ENCODE peak calls at places on chromosomes 12 and 14, in nine cellular contexts. C, W, Y, E, U, T, N, J and L are unnamed samples.

GRCh38 chr14:90388437-90388836 is 8.4 kb upstream of the CALM1 start:
- DNase-seq in Y (peak), U (no peak), N (peak), E (peak), T (peak), W (no peak), J (peak), C (no peak), L (peak)

GRCh38 chr12:92089559-92089958 is 56.1 kb downstream of the BTG1 start:
- DNase-seq in T (no peak), U (no peak), N (peak), J (no peak), Y (peak), W (no peak), C (no peak), E (no peak), L (no peak)

GRCh38 chr12:122250536-122250935 is 15.8 kb downstream of the VPS33A start:
- DNase-seq in T (no peak), N (no peak), W (no peak), Y (no peak), J (no peak), C (no peak), E (no peak), U (no peak), L (no peak)

GRCh38 chr14:56514663-56515371 is 64.8 kb upstream of the TMEM260 start:
- DNase-seq in T (no peak), N (peak), J (peak), C (no peak), Y (peak), E (no peak), U (no peak), W (no peak), L (peak)

GRCh38 chr12:79935624-79936040 is 735 bp upstream of the PPP1R12A start:
- DNase-seq in C (no peak), N (peak), E (no peak), J (peak), Y (peak), U (no peak), T (no peak), W (peak), L (no peak)

GRCh38 chr14:100617715-100618693 is 30.8 kb upstream of the BEGAIN start:
- DNase-seq in N (peak), Y (peak), E (no peak), J (peak), W (no peak), C (peak), T (no peak), U (no peak), L (peak)

GRCh38 chr12:42446761-42447160 is 120.8 kb downstream of the PPHLN1 start:
- DNase-seq in J (peak), T (no peak), N (no peak), U (no peak), E (no peak), Y (no peak), C (no peak), W (no peak), L (no peak)

GRCh38 chr12:106227641-106228319 is 20.0 kb downstream of the CKAP4 start:
- DNase-seq in Y (peak), W (no peak), C (no peak), N (no peak), T (peak), U (no peak), E (no peak), J (peak), L (peak)

GRCh38 chr12:5173511-5174011 is 129.9 kb downstream of the KCNA5 start:
- DNase-seq in W (no peak), C (peak), N (no peak), J (no peak), Y (no peak), E (no peak), T (no peak), U (no peak), L (no peak)

GRCh38 chr14:79328863-79329262 is 882.4 kb downstream of the DIO2 start:
- DNase-seq in Y (peak), J (no peak), U (no peak), T (no peak), W (no peak), C (no peak), N (peak), E (no peak), L (no peak)

GRCh38 chr12:55470088-55470830 is at the start of gene OR6C70:
- DNase-seq in J (no peak), C (no peak), Y (no peak), E (no peak), N (no peak), W (no peak), T (no peak), U (no peak), L (no peak)

GRCh38 chr12:14614704-14615121 is 47.0 kb upstream of the PLBD1 start:
- DNase-seq in U (peak), T (no peak), E (no peak), N (no peak), J (no peak), Y (no peak), C (no peak), W (peak), L (no peak)

GRCh38 chr12:104358353-104359003 is 54.9 kb downstream of the EID3 start:
- DNase-seq in W (peak), J (peak), Y (peak), E (no peak), T (peak), N (peak), C (peak), U (peak), L (peak)

GRCh38 chr12:34219046-34219770 is 196.9 kb downstream of the ALG10 start:
- DNase-seq in N (no peak), E (no peak), U (no peak), C (no peak), J (no peak), Y (peak), W (peak), T (no peak), L (no peak)
- H3K4me3 ChIP-seq in N (no peak), E (peak), U (peak), C (peak), J (no peak), Y (no peak), W (no peak), T (peak), L (no peak)

DNA sequence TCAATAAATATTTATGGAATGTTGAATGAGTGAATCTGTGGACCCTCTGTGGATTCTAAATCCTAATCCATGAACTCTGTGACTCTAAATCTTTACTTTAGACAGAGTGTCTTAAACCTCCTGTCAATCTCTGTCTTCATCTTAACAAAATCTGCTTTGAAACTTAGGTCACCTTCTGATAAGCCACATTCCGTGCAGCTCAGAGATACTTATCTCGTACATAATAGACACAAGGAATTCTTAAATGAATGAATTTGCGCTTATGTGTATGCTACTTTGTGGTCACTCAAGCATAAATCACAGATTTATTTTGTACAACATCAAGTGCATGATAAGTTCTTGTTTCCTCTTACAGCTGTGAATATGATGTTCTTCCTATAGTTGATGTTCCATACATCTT is 2.2 kb upstream of the KRAS start:
- DNase-seq in J (no peak), Y (no peak), U (no peak), W (no peak), T (no peak), C (no peak), E (no peak), N (no peak), L (no peak)
- TF ChIP-seq CTCF in J (no peak), Y (no peak), U (no peak), W (no peak), T (no peak), C (no peak), E (no peak), N (no peak), L (no peak)

DNA sequence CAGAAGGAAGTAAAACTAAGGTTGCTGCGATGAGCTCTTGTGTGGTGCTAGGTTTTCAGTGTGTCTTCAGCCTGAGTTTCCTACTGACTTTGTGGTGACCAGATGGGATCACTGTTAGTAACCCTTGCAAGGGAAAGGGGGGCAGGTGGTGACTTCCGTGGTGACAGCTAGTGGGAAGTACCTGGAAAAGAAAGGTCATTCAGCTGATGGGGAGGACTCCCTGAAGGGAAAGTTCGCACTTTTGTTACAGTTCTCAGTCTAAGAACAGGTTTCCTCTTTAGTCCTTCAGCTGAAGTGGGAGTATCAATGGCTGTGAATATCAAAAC is 2.1 kb downstream of the ATP6V0A2 start:
- DNase-seq in N (no peak), J (no peak), W (no peak), Y (no peak), E (no peak), U (no peak), C (no peak), T (no peak), L (no peak)
- H3K4me3 ChIP-seq in N (no peak), J (no peak), W (peak), Y (no peak), E (no peak), U (peak), C (no peak), T (peak), L (no peak)

GRCh38 chr12:22821985-22822384 is 197.0 kb downstream of the ETNK1 start:
- DNase-seq in N (peak), W (no peak), T (no peak), U (no peak), Y (no peak), C (no peak), J (no peak), E (no peak), L (peak)
- TF ChIP-seq CTCF in N (no peak), W (no peak), T (no peak), U (no peak), Y (no peak), C (no peak), J (no peak), E (no peak), L (no peak)

DNA sequence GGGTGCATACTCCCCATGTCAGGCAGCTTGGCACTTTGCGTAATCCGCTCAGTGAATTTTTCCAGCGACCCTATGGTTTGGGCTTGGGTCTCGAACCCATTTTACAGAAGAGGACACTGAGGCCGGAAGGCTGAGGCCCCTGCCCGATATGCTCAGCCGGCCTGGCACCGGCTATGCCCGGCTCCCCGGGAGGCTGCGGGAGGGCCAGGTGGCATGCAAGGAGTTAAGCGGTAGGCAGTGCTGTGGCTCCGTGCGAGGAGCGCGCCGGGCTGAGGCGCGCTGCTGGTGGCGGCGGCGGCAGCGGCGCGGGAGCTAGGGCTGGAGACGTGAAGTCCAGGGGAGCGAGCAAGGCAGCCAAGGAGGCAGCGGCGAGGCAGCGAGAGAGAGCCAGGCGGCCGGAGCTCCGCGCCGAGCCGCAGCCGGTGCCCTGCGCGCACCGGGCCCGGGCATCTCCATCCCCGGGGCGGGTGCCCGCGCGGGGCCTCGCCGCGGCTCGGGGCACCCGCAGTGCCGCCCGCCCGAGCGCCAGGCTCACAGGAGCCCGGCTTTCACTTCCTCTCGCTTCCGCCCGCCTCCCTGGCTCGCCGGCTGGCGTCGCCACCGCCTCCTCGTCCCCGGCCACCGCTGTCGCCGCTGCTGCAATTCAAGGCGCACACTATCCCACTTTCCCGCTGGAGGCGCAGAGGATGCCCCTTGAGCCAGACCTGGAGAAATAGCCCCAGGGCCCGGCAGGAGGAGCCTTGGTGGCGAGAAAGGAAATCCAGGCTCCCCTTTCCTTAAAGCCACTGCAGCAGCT is at the start of gene WSCD2:
- DNase-seq in W (no peak), C (peak), T (peak), Y (no peak), E (no peak), U (peak), J (peak), N (peak), L (no peak)
- H3K4me3 ChIP-seq in W (peak), C (peak), T (peak), Y (no peak), E (peak), U (peak), J (no peak), N (no peak), L (peak)

DNA sequence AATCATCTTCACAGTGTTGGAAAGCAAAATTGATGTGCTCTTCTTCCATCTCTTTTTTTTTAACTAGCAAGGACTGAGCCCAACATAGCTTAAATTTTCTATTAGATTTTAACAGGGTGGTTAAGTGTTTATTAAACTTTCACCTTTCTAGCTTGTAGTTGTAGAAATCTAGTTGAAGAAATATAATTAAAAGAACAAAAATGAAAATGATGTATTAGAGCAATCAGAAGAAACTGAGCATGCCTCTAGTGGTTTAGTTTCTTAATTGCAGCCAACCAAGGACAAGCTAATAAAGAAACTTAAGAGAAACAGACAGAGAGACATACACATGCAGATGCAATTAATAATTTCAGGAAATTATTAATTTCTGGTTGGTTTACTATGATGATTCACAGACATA is 673.0 kb upstream of the LMO3 start:
- DNase-seq in U (no peak), T (no peak), C (no peak), J (no peak), N (no peak), Y (no peak), E (peak), W (no peak), L (no peak)
- TF ChIP-seq CTCF in U (peak), T (peak), C (no peak), J (no peak), N (no peak), Y (no peak), E (peak), W (peak), L (no peak)

GRCh38 chr14:103897075-103897947 is 30.9 kb upstream of the TDRD9 start:
- DNase-seq in E (no peak), Y (no peak), C (peak), T (peak), N (no peak), U (no peak), W (no peak), J (no peak), L (no peak)
- H3K4me3 ChIP-seq in E (no peak), Y (no peak), C (no peak), T (no peak), N (no peak), U (no peak), W (no peak), J (no peak), L (no peak)

GRCh38 chr14:53517276-53517960 is 364.3 kb upstream of the DDHD1 start:
- DNase-seq in W (no peak), E (no peak), Y (no peak), U (no peak), N (peak), T (no peak), J (no peak), C (no peak), L (peak)

GRCh38 chr14:53519137-53519536 is 366.0 kb upstream of the DDHD1 start:
- DNase-seq in Y (no peak), C (no peak), U (no peak), N (peak), T (no peak), W (no peak), J (no peak), E (no peak), L (peak)

GRCh38 chr14:53523226-53523625 is 370.1 kb upstream of the DDHD1 start:
- DNase-seq in E (no peak), Y (no peak), U (no peak), N (no peak), J (no peak), C (no peak), W (no peak), T (no peak), L (no peak)

GRCh38 chr14:53516261-53516774 is 363.2 kb upstream of the DDHD1 start:
- DNase-seq in N (peak), E (no peak), T (no peak), U (no peak), Y (peak), C (no peak), J (peak), W (no peak), L (peak)

DNA sequence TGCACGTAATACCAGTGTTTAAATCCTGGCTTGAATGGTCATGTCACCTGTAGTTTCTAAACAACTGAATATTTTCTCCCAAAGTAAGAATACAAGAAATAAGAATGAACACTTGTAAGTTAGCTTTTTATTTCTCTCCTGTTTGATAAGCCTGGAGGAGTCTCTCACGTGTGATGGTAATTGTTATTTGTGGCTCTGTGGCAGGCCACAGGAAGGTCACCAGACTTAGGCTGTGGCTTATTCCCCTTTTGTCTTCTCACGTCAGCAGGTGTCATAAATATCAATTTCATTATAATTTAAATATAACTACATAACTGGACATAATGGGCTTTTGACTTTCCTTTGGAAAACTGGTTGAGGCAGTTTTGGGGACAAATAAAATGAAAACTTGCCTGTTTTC is 367.4 kb upstream of the DDHD1 start:
- DNase-seq in T (no peak), Y (no peak), E (no peak), N (no peak), J (no peak), C (no peak), W (no peak), U (no peak), L (no peak)
- TF ChIP-seq CTCF in T (no peak), Y (no peak), E (no peak), N (no peak), J (no peak), C (no peak), W (no peak), U (no peak), L (no peak)

DNA sequence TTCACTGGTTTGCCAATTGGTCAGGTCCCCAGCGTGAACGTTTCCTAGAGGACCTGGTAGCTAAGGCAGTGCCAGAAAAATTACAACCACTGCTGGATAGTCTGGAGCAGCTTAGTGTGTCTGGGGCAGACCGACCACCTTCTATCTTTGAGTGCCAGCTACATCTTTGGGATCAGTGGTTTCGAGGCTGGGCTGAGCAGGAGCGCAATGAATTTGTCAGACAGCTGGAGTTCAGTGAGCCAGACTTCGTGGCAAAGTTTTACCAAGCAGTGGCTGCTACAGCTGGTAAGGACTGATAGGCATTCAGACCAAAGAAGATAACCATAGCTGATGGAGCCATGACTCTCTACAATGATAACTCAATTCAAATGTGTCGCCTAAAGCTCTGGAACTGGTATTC is 2.5 kb downstream of the C14orf119 start:
- DNase-seq in J (no peak), E (no peak), U (no peak), N (no peak), C (no peak), Y (no peak), T (no peak), W (no peak), L (no peak)
- H3K4me3 ChIP-seq in J (no peak), E (no peak), U (no peak), N (no peak), C (no peak), Y (no peak), T (no peak), W (no peak), L (no peak)

DNA sequence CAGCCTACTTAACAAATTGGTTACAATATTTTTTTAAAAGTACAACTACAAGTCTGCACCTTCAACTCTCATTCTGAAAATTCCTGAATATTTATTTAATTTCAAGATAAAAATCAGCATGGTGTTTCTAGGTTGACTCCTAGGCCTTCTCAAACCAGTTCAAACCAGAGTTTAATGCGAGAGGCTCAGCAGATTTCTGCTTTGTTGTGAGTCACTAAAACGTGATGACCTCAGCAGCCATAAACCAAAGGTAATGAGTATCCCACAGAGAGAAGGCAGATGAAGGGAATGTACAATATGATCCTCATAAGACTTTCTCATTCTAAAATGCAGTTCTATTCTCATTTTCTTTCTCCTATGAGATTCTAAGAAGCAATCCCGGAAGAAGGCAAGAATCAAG is 1.5 kb downstream of the PRDM4 start:
- DNase-seq in T (no peak), E (peak), C (no peak), Y (peak), J (peak), N (peak), U (peak), W (no peak), L (peak)
- TF ChIP-seq CTCF in T (no peak), E (no peak), C (no peak), Y (no peak), J (no peak), N (no peak), U (no peak), W (no peak), L (no peak)